ENCODE peak calls at places on chromosomes 12 and 14, in four cellular contexts. S is thyroid gland; N is AG09309; R is CD8-positive, alpha-beta T cell. Y is an unnamed sample.

GRCh38 chr14:55430024-55430690 is 10.3 kb downstream of the TBPL2 start:
- DNase-seq in R (peak; percentile 38), S (peak; percentile 64), N (peak; percentile 63), Y (peak; percentile 85)

GRCh38 chr12:49279706-49280159 is 14.9 kb downstream of the TUBA1C start:
- DNase-seq in N (no peak), R (no peak), S (no peak), Y (no peak)

GRCh38 chr12:81077686-81078441 is at the start of gene ACSS3:
- DNase-seq in S (peak; percentile 81), N (no peak), R (no peak), Y (no peak)

GRCh38 chr12:128316981-128317526 is 50.1 kb downstream of the TMEM132C start:
- DNase-seq in N (no peak), R (no peak), S (no peak), Y (no peak)

GRCh38 chr14:81062816-81063215 is 107.4 kb downstream of the TSHR start:
- DNase-seq in R (no peak), N (no peak), S (no peak), Y (no peak)

GRCh38 chr12:48907243-48907642 is 18.0 kb downstream of the FKBP11 start:
- DNase-seq in R (no peak), S (no peak), N (no peak), Y (no peak)

GRCh38 chr12:106152334-106152733 is 13.6 kb upstream of the NUAK1 start:
- DNase-seq in R (no peak), N (no peak), S (no peak), Y (no peak)

GRCh38 chr12:120453977-120454376 is 7.7 kb downstream of the GATC start:
- DNase-seq in R (no peak), S (no peak), N (no peak), Y (peak; percentile 30)

GRCh38 chr12:120718055-120718454 is 7.6 kb upstream of the ACADS start:
- DNase-seq in N (no peak), S (no peak), R (no peak), Y (no peak)

GRCh38 chr14:24365600-24366374 is 2.2 kb upstream of the NFATC4 start:
- DNase-seq in R (peak; percentile 67), N (peak; percentile 67), S (peak; percentile 87), Y (peak; percentile 93)

GRCh38 chr12:56315256-56315625 is 547 bp downstream of the CNPY2 start:
- DNase-seq in R (no peak), S (no peak), N (no peak), Y (no peak)

GRCh38 chr14:103204852-103205540 is 81.7 kb downstream of the TNFAIP2 start:
- DNase-seq in R (no peak), S (no peak), N (no peak), Y (peak; percentile 90)

GRCh38 chr12:93322784-93323183 is 54.9 kb upstream of the NUDT4 start:
- DNase-seq in R (no peak), N (peak; percentile 39), S (no peak), Y (no peak)

GRCh38 chr12:52601671-52602070 is 408 bp upstream of the KRT72 start:
- DNase-seq in R (no peak), S (no peak), N (no peak), Y (no peak)

GRCh38 chr12:68903511-68903910 is 29.5 kb downstream of the CPM start:
- DNase-seq in S (no peak), N (no peak), R (no peak), Y (no peak)

GRCh38 chr14:57486767-57487379 is 6.8 kb downstream of the CCDC198 start:
- DNase-seq in N (no peak), S (peak; percentile 5), R (no peak), Y (peak; percentile 45)

GRCh38 chr14:34649344-34649743 is 19.4 kb upstream of the SNX6 start:
- DNase-seq in S (no peak), N (peak; percentile 64), R (no peak), Y (peak; percentile 95)

GRCh38 chr14:75257241-75257640 is 21.4 kb upstream of the FOS start:
- DNase-seq in N (no peak), S (no peak), R (no peak), Y (no peak)

GRCh38 chr14:101462726-101463565 is 98.3 kb upstream of the DIO3 start:
- DNase-seq in S (no peak), R (no peak), N (no peak), Y (no peak)

GRCh38 chr12:58299371-58299770 is 358.0 kb downstream of the ATP23 start:
- DNase-seq in N (no peak), R (no peak), S (no peak), Y (peak; percentile 72)

GRCh38 chr12:92560713-92561542 is 141.9 kb upstream of the PLEKHG7 start:
- DNase-seq in R (no peak), S (no peak), N (no peak), Y (no peak)

GRCh38 chr12:100364334-100364733 is 7.5 kb downstream of the SLC17A8 start:
- DNase-seq in S (no peak), N (no peak), R (no peak), Y (no peak)

GRCh38 chr14:91911474-91912032 is 35.9 kb downstream of the FBLN5 start:
- DNase-seq in N (no peak), R (peak; percentile 43), S (peak; percentile 38), Y (peak; percentile 42)
- TF ChIP-seq CTCF in N (peak; percentile 45), R (peak; percentile 56), S (no peak), Y (peak; percentile 59)

DNA sequence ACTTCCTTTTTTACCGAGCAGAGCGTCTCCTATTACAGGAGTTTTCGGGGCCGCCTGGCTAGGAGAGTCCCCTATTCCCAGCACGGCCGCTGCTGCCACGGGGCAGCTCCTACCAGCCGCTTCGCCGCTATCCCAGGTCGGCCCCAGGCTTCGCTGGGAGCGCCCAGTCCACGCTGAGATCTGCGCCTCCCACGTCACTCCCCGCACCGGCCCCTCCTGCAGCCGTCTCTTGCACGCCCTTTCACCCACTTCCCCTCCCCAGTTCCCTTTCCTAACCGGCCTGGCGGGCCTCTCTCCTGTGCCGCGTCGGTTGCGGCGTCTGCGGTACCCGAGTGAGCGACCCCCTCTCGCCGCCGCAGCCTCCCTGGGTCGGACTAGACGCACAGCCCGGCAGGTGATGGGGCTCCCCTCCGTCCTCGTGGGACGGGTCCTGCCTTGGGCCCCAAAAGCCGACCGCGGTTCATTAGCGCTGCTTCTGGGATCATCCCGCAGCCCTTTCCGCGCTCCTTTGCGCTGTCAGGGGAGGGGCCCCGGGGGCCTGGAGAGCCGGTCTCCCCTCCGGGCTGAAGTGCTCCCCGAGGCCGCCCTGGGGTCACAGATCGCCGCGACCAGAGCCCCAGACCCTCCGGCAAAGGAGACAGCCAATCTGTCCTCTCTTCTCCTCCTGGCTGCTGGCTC is 1318.4 kb downstream of the TMEM121 start:
- DNase-seq in S (peak; percentile 11), N (no peak), R (peak; percentile 69), Y (peak; percentile 74)
- H3K4me3 ChIP-seq in S (no peak overlapping the region), N (peak overlapping the region; percentile 39), R (peak overlapping the region; percentile 89), Y (peak overlapping the region; percentile 66)

DNA sequence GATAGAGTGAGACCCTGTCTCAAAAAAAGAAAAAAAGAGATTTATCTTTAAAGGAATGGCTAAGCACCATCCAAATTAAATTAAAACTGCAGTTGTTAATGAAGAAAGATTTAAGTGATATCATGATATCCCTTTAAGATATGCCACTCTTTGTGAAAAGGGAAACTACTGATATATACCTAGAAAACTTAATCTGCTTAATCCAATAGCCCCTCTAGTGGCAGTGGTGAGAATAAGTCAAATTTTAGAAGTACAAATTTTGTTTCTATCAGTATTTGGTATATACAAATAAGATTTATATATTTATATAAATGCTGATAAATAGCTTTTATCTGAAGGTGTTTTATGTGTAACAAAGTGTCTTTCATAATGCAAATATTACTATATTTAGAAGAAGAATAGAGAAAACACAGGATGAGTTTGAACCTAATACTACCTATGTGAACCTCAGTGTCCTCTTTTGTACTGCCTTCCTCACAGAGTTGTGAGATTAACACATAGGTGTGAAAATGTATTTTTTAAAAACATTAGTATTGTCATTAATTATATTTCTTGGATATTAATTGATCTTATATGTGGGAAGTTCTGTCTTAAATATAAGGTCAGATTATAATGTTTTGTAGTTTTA is 51.4 kb upstream of the GARIN2 start:
- DNase-seq in R (no peak), S (no peak), N (no peak), Y (peak; percentile 12)
- TF ChIP-seq CTCF in R (no peak), S (no peak), N (peak; percentile 57), Y (peak; percentile 55)

GRCh38 chr12:13387074-13387473 is 190.5 kb downstream of the EMP1 start:
- DNase-seq in S (no peak), R (no peak), N (no peak), Y (no peak)

GRCh38 chr12:13390921-13391320 is 194.4 kb downstream of the EMP1 start:
- DNase-seq in S (no peak), R (no peak), N (no peak), Y (no peak)

GRCh38 chr12:13386269-13387039 is 189.9 kb downstream of the EMP1 start:
- DNase-seq in S (no peak), N (no peak), R (no peak), Y (no peak)

GRCh38 chr12:13390381-13390856 is 193.9 kb downstream of the EMP1 start:
- DNase-seq in N (peak; percentile 46), R (no peak), S (peak; percentile 99), Y (peak; percentile 7)
- H3K4me3 ChIP-seq in N (no peak overlapping the region), R (no peak overlapping the region), S (no peak overlapping the region), Y (no peak overlapping the region)

GRCh38 chr12:18794000-18794399 is 56.1 kb downstream of the CAPZA3 start:
- DNase-seq in S (no peak), R (no peak), N (no peak), Y (no peak)
- TF ChIP-seq CTCF in S (no peak), R (no peak), N (no peak), Y (no peak)

DNA sequence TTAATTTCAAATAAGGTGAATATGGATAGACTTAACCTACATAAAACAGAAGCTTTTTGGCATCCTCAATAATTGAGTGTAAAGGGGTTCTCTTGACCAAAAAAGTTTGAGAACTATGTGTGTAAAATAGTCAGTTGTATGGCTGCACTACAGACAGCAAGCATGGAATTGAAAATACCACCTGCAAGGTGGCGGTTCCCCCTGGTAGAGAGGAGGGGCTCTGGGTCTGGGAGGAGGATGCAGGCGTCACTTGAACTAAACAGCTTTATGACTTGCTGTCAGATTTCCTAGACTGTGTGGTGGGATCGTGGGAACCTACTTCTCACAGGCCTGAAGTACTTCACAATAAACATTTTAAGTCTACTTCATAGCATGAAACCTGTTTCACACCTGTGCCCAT is 6.3 kb downstream of the EVL start:
- DNase-seq in R (peak; percentile 60), S (no peak), N (no peak), Y (no peak)
- H3K4me3 ChIP-seq in R (peak overlapping the region; percentile 20), S (no peak overlapping the region), N (no peak overlapping the region), Y (no peak overlapping the region)

GRCh38 chr14:45156067-45156466 is 20.3 kb downstream of the FANCM start:
- DNase-seq in N (no peak), S (no peak), R (no peak), Y (peak; percentile 27)
- TF ChIP-seq CTCF in N (peak; percentile 25), S (no peak), R (no peak), Y (no peak)

DNA sequence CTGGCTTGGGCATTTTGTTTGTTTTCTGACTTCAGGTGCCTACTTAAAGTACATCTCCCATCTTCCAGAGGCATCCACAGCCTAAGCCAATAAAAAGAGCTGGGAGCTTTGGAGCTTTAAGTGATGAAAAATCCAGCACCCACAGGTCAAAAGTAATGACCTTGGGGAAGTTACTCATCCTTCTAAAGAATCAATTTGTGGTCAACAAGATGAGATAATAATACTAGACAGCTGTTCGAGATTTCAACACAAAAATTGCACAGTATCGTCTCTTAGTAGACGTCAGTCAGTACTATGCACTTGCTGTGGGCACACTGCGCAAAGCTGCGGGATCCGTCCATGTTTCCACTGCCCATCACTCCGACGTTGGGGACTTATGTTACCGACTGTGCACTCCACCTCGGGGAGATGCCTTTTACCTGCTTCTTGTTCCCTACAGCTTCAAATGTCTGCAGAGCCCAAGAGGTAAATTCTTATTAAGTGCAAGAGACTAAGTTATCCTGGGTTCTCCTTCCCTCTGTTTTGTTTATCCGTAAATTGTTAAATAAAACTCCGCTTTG is 1.2 kb downstream of the ST8SIA1 start:
- DNase-seq in N (peak; percentile 46), R (no peak), S (no peak), Y (peak; percentile 30)
- H3K4me3 ChIP-seq in N (no peak overlapping the region), R (peak overlapping the region; percentile 52), S (no peak overlapping the region), Y (no peak overlapping the region)